ENCODE peak calls at places on chromosomes 12 and 14, in five cellular contexts. X is LoVo, D is endothelial cell, V is H9, A is HT-29. Z is an unnamed sample.

GRCh38 chr12:89517648-89518047 is 6.9 kb downstream of the GALNT4 start:
- DNase-seq in X (no peak), D (no peak), V (no peak), A (no peak), Z (no peak)

GRCh38 chr14:90054803-90055202 is 7.0 kb upstream of the KCNK13 start:
- DNase-seq in X (no peak), D (no peak), V (no peak), A (no peak), Z (no peak)

GRCh38 chr14:32826404-32827082 is 112.1 kb upstream of the NPAS3 start:
- DNase-seq in X (no peak), D (no peak), V (peak), A (no peak), Z (no peak)

GRCh38 chr14:88005978-88006851 is 1.3 kb downstream of the GPR65 start:
- DNase-seq in X (no peak), D (no peak), V (no peak), A (no peak), Z (peak)

GRCh38 chr12:114288071-114288470 is 117.9 kb downstream of the TBX5 start:
- DNase-seq in X (no peak), D (no peak), V (no peak), A (no peak), Z (peak)

GRCh38 chr12:9211687-9212086 is 3.5 kb upstream of the PZP start:
- DNase-seq in X (no peak), D (no peak), V (no peak), A (no peak), Z (no peak)

GRCh38 chr12:99768758-99769157 is 121.2 kb downstream of the GARIN6 start:
- DNase-seq in X (no peak), D (no peak), V (no peak), A (no peak), Z (no peak)

GRCh38 chr12:75086086-75087038 is 123.3 kb downstream of the KCNC2 start:
- DNase-seq in X (no peak), D (no peak), V (no peak), A (no peak), Z (peak)

GRCh38 chr12:121957831-121958515 is 39.6 kb downstream of the CFAP251 start:
- DNase-seq in X (no peak), D (no peak), V (no peak), A (no peak), Z (no peak)

GRCh38 chr12:92041742-92042141 is 103.9 kb downstream of the BTG1 start:
- DNase-seq in X (peak), D (no peak), V (no peak), A (no peak), Z (peak)

GRCh38 chr14:50257728-50258127 is 26.4 kb upstream of the SOS2 start:
- DNase-seq in X (no peak), D (no peak), V (no peak), A (no peak), Z (no peak)

GRCh38 chr14:58829594-58829993 is 191.8 kb downstream of the DACT1 start:
- DNase-seq in X (peak), D (no peak), V (no peak), A (peak), Z (no peak)